ENCODE peak calls at places on chromosomes 2 and 18, in five cellular contexts. One of them, this sample, is unnamed.

GRCh38 chr2:96113367-96113677 is 3.0 kb downstream of the ADRA2B start:
- DNase-seq in testis: no peak
- DNase-seq in ovary: no peak
- DNase-seq in uterus: no peak
- DNase-seq in sigmoid colon: no peak
- DNase-seq in this sample: no peak

GRCh38 chr18:3441290-3441689 is 8.7 kb upstream of the TGIF1 start:
- DNase-seq in testis: peak
- DNase-seq in ovary: no peak
- DNase-seq in uterus: no peak
- DNase-seq in sigmoid colon: no peak
- DNase-seq in this sample: peak

GRCh38 chr2:38260469-38260868 is 116.6 kb downstream of the ATL2 start:
- DNase-seq in sigmoid colon: no peak
- DNase-seq in testis: no peak
- DNase-seq in ovary: no peak
- DNase-seq in uterus: no peak
- DNase-seq in this sample: no peak

GRCh38 chr2:206143451-206143850 is 15.8 kb downstream of the NDUFS1 start:
- DNase-seq in sigmoid colon: no peak
- DNase-seq in uterus: no peak
- DNase-seq in testis: no peak
- DNase-seq in ovary: no peak
- DNase-seq in this sample: no peak

GRCh38 chr2:154370873-154371272 is 327.6 kb upstream of the KCNJ3 start:
- DNase-seq in uterus: no peak
- DNase-seq in testis: no peak
- DNase-seq in sigmoid colon: no peak
- DNase-seq in ovary: no peak
- DNase-seq in this sample: no peak

GRCh38 chr2:176729706-176730569 is 460.7 kb downstream of the MTX2 start:
- DNase-seq in uterus: peak
- DNase-seq in ovary: no peak
- DNase-seq in sigmoid colon: no peak
- DNase-seq in testis: peak
- DNase-seq in this sample: no peak

GRCh38 chr2:180133736-180134135 is 126.6 kb upstream of the CWC22 start:
- DNase-seq in uterus: no peak
- DNase-seq in ovary: no peak
- DNase-seq in testis: no peak
- DNase-seq in sigmoid colon: no peak
- DNase-seq in this sample: no peak

GRCh38 chr18:59265246-59266018 is 7.8 kb downstream of the RAX start:
- DNase-seq in uterus: no peak
- DNase-seq in ovary: no peak
- DNase-seq in sigmoid colon: no peak
- DNase-seq in testis: peak
- DNase-seq in this sample: peak

GRCh38 chr2:217055624-217056023 is 195.8 kb upstream of the TNP1 start:
- DNase-seq in testis: no peak
- DNase-seq in ovary: no peak
- DNase-seq in uterus: no peak
- DNase-seq in sigmoid colon: no peak
- DNase-seq in this sample: no peak

GRCh38 chr2:189143930-189144329 is 35.6 kb downstream of the COL5A2 start:
- DNase-seq in ovary: no peak
- DNase-seq in sigmoid colon: peak
- DNase-seq in testis: no peak
- DNase-seq in uterus: no peak
- DNase-seq in this sample: peak

GRCh38 chr2:18749912-18750526 is 160.7 kb upstream of the NT5C1B start:
- DNase-seq in uterus: peak
- DNase-seq in sigmoid colon: peak
- DNase-seq in testis: peak
- DNase-seq in ovary: peak
- DNase-seq in this sample: peak

GRCh38 chr2:234763051-234763909 is 188.5 kb upstream of the SH3BP4 start:
- DNase-seq in testis: no peak
- DNase-seq in ovary: no peak
- DNase-seq in uterus: no peak
- DNase-seq in sigmoid colon: no peak
- DNase-seq in this sample: no peak

GRCh38 chr18:31721596-31721995 is 37.2 kb upstream of the B4GALT6 start:
- DNase-seq in ovary: no peak
- DNase-seq in testis: no peak
- DNase-seq in uterus: no peak
- DNase-seq in sigmoid colon: no peak
- DNase-seq in this sample: no peak

GRCh38 chr2:134272831-134273230 is 19.0 kb downstream of the MGAT5 start:
- DNase-seq in sigmoid colon: no peak
- DNase-seq in ovary: no peak
- DNase-seq in uterus: no peak
- DNase-seq in testis: no peak
- DNase-seq in this sample: no peak

GRCh38 chr18:2823966-2824365 is 22.8 kb upstream of the EMILIN2 start:
- DNase-seq in sigmoid colon: no peak
- DNase-seq in testis: no peak
- DNase-seq in ovary: no peak
- DNase-seq in uterus: no peak
- DNase-seq in this sample: no peak

GRCh38 chr2:147275943-147276342 is 568.9 kb upstream of the ACVR2A start:
- DNase-seq in testis: no peak
- DNase-seq in uterus: no peak
- DNase-seq in ovary: no peak
- DNase-seq in sigmoid colon: no peak
- DNase-seq in this sample: no peak

GRCh38 chr2:169343202-169343601 is 19.1 kb downstream of the LRP2 start:
- DNase-seq in sigmoid colon: no peak
- DNase-seq in ovary: no peak
- DNase-seq in uterus: no peak
- DNase-seq in testis: no peak
- DNase-seq in this sample: no peak

GRCh38 chr2:99818842-99819241 is 323.5 kb downstream of the AFF3 start:
- DNase-seq in testis: no peak
- DNase-seq in uterus: no peak
- DNase-seq in ovary: no peak
- DNase-seq in sigmoid colon: no peak
- DNase-seq in this sample: no peak

GRCh38 chr2:27494284-27494943 is 586 bp downstream of the FNDC4 start:
- DNase-seq in ovary: peak
- DNase-seq in uterus: peak
- DNase-seq in testis: peak
- DNase-seq in sigmoid colon: peak
- DNase-seq in this sample: peak

GRCh38 chr18:22311301-22311700 is 106.4 kb downstream of the CTAGE1 start:
- DNase-seq in sigmoid colon: no peak
- DNase-seq in testis: no peak
- DNase-seq in ovary: no peak
- DNase-seq in uterus: no peak
- DNase-seq in this sample: no peak

GRCh38 chr2:63643486-63643885 is 54.7 kb downstream of the MDH1 start:
- DNase-seq in uterus: no peak
- DNase-seq in testis: no peak
- DNase-seq in ovary: no peak
- DNase-seq in sigmoid colon: no peak
- DNase-seq in this sample: no peak

GRCh38 chr2:124327293-124327692 is 302.2 kb downstream of the CNTNAP5 start:
- DNase-seq in ovary: no peak
- DNase-seq in testis: no peak
- DNase-seq in uterus: no peak
- DNase-seq in sigmoid colon: no peak
- DNase-seq in this sample: no peak

GRCh38 chr18:11874676-11875075 is 23.5 kb downstream of the CHMP1B start:
- DNase-seq in testis: no peak
- DNase-seq in uterus: no peak
- DNase-seq in sigmoid colon: no peak
- DNase-seq in ovary: no peak
- DNase-seq in this sample: no peak

GRCh38 chr18:62828091-62828640 is 112.8 kb downstream of the PHLPP1 start:
- DNase-seq in uterus: no peak
- DNase-seq in testis: no peak
- DNase-seq in ovary: no peak
- DNase-seq in sigmoid colon: no peak
- DNase-seq in this sample: no peak

DNA sequence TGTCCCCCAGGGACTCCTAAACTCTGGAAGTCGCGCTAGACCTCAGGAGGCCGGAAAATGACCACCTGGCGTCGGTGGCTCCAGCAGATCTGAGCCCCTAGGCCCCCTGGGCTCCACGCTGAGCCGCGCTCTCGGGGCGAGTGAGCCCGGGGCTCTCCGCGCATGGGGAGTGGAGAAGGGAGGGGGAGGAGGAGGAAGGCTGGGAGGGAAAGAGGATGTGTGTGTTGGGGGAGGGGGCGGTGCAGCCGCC is 898 bp upstream of the DLX1 start:
- DNase-seq in uterus: no peak
- DNase-seq in ovary: no peak
- DNase-seq in testis: no peak
- DNase-seq in sigmoid colon: no peak
- DNase-seq in this sample: no peak
- TF ChIP-seq POLR2A in uterus: no peak
- TF ChIP-seq POLR2A in ovary: no peak
- TF ChIP-seq POLR2A in testis: no peak
- TF ChIP-seq POLR2A in sigmoid colon: no peak
- TF ChIP-seq POLR2A in this sample: no peak

GRCh38 chr18:48410095-48410920 is 1.1 kb upstream of the ZBTB7C start:
- DNase-seq in sigmoid colon: peak
- DNase-seq in testis: peak
- DNase-seq in uterus: peak
- DNase-seq in ovary: peak
- DNase-seq in this sample: peak
- TF ChIP-seq POLR2A in sigmoid colon: no peak
- TF ChIP-seq POLR2A in testis: no peak
- TF ChIP-seq POLR2A in uterus: peak
- TF ChIP-seq POLR2A in ovary: peak
- TF ChIP-seq POLR2A in this sample: no peak

GRCh38 chr2:30147715-30148611 is 1.2 kb downstream of the YPEL5 start:
- DNase-seq in ovary: peak
- DNase-seq in uterus: peak
- DNase-seq in sigmoid colon: peak
- DNase-seq in testis: peak
- DNase-seq in this sample: peak
- TF ChIP-seq POLR2A in ovary: peak
- TF ChIP-seq POLR2A in uterus: peak
- TF ChIP-seq POLR2A in sigmoid colon: peak
- TF ChIP-seq POLR2A in testis: no peak
- TF ChIP-seq POLR2A in this sample: peak

GRCh38 chr2:150484461-150484931 is 3.0 kb downstream of the RND3 start:
- DNase-seq in uterus: no peak
- DNase-seq in sigmoid colon: peak
- DNase-seq in ovary: no peak
- DNase-seq in testis: no peak
- DNase-seq in this sample: no peak

GRCh38 chr2:150485114-150485870 is 2.2 kb downstream of the RND3 start:
- DNase-seq in uterus: peak
- DNase-seq in sigmoid colon: peak
- DNase-seq in testis: peak
- DNase-seq in ovary: peak
- DNase-seq in this sample: no peak

GRCh38 chr2:150485871-150486538 is 1.5 kb downstream of the RND3 start:
- DNase-seq in uterus: peak
- DNase-seq in sigmoid colon: peak
- DNase-seq in testis: peak
- DNase-seq in ovary: peak
- DNase-seq in this sample: no peak

GRCh38 chr2:150487537-150488429 is at the start of gene RND3:
- DNase-seq in uterus: peak
- DNase-seq in sigmoid colon: peak
- DNase-seq in ovary: peak
- DNase-seq in testis: peak
- DNase-seq in this sample: peak

DNA sequence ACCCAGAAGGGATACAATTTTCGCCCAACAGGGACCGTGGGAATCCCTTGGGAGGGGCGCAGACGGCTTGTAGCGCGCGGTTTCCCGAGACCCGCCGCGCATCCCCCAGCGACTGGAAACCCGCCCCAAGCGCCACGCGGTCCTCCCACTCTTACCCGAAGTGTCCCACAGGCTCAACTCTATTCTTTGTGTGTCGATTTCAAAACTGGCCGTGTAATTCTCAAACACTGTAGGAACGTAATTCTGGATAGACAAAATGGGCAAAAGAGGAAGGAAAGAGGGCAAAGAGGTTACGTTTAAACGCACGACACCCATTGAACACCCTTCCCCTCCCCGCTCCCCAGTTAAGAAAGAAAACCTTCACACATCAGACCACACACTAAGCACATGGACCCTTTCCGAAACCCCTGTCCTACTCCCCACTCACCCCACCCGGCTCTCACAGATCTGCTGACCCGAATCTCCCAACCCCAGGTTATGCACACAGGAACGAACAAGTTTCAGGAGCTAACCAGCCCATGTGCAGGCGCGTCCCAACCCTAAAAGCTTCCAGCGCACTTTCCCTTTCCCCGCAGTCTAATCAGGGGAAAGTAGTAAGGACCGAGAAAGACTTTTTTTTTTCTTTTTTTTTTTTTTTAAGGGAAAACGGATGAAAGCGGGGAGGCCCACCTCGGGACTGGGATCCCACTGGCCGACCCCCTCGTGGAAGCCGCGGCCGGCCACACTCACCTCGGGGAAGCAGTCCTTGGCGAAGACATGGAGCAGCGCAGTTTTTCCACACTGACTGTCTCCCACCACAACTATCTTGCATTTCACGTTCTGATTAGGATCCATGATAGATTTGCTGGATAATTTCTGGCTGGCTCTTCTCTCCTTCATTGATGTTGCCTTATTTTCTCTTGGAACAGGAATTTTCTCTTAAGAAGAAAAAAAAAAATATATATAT is 655 bp downstream of the RND3 start:
- DNase-seq in ovary: peak
- DNase-seq in sigmoid colon: peak
- DNase-seq in uterus: peak
- DNase-seq in testis: peak
- DNase-seq in this sample: no peak
- TF ChIP-seq POLR2A in ovary: no peak
- TF ChIP-seq POLR2A in sigmoid colon: no peak
- TF ChIP-seq POLR2A in uterus: no peak
- TF ChIP-seq POLR2A in testis: no peak
- TF ChIP-seq POLR2A in this sample: no peak

GRCh38 chr2:70140978-70141753 is 49.7 kb downstream of the C2orf42 start:
- DNase-seq in sigmoid colon: peak
- DNase-seq in uterus: peak
- DNase-seq in ovary: peak
- DNase-seq in testis: peak
- DNase-seq in this sample: peak
- TF ChIP-seq POLR2A in sigmoid colon: peak
- TF ChIP-seq POLR2A in uterus: peak
- TF ChIP-seq POLR2A in ovary: no peak
- TF ChIP-seq POLR2A in testis: no peak
- TF ChIP-seq POLR2A in this sample: peak